ENCODE peak calls at places on chromosomes 5 and 9, in six cellular contexts. One of them, this sample, is unnamed.
A peak's percentile ranks its signal among the peaks of the same experiment; 100 is the strongest.

GRCh38 chr9:21362287-21362686 is 5.6 kb downstream of the IFNA13 start:
- DNase-seq in IMR-90: no peak
- DNase-seq in H1: no peak
- DNase-seq in neuronal stem cell: no peak
- DNase-seq in mesenchymal stem cell: no peak
- DNase-seq in trophoblast cell: no peak
- DNase-seq in this sample: no peak

GRCh38 chr5:3029396-3029795 is 277.9 kb upstream of the IRX2 start:
- DNase-seq in IMR-90: no peak
- DNase-seq in H1: no peak
- DNase-seq in neuronal stem cell: no peak
- DNase-seq in mesenchymal stem cell: no peak
- DNase-seq in trophoblast cell: no peak
- DNase-seq in this sample: no peak

GRCh38 chr5:156223547-156223946 is 103.4 kb upstream of the SGCD start:
- DNase-seq in IMR-90: no peak
- DNase-seq in H1: no peak
- DNase-seq in neuronal stem cell: no peak
- DNase-seq in mesenchymal stem cell: no peak
- DNase-seq in trophoblast cell: no peak
- DNase-seq in this sample: no peak

GRCh38 chr5:142920888-142921612 is 150.9 kb downstream of the ARHGAP26 start:
- DNase-seq in IMR-90: no peak
- DNase-seq in H1: no peak
- DNase-seq in neuronal stem cell: no peak
- DNase-seq in mesenchymal stem cell: no peak
- DNase-seq in trophoblast cell: no peak
- DNase-seq in this sample: no peak

GRCh38 chr5:172370648-172371248 is 83.6 kb downstream of the SH3PXD2B start:
- DNase-seq in IMR-90: peak; percentile 71
- DNase-seq in H1: no peak
- DNase-seq in neuronal stem cell: no peak
- DNase-seq in mesenchymal stem cell: peak; percentile 56
- DNase-seq in trophoblast cell: peak; percentile 94
- DNase-seq in this sample: peak; percentile 67

GRCh38 chr5:10590226-10591047 is 26.6 kb downstream of the ANKRD33B start:
- DNase-seq in IMR-90: peak; percentile 69
- DNase-seq in H1: peak; percentile 53
- DNase-seq in neuronal stem cell: no peak
- DNase-seq in mesenchymal stem cell: peak; percentile 71
- DNase-seq in trophoblast cell: peak; percentile 81
- DNase-seq in this sample: peak; percentile 100

GRCh38 chr5:139138790-139139189 is 59.4 kb downstream of the SIL1 start:
- DNase-seq in IMR-90: peak; percentile 56
- DNase-seq in H1: no peak
- DNase-seq in neuronal stem cell: no peak
- DNase-seq in mesenchymal stem cell: peak; percentile 57
- DNase-seq in trophoblast cell: peak; percentile 28
- DNase-seq in this sample: peak; percentile 56

GRCh38 chr5:52342361-52342760 is 445.4 kb upstream of the ITGA1 start:
- DNase-seq in IMR-90: no peak
- DNase-seq in H1: no peak
- DNase-seq in neuronal stem cell: no peak
- DNase-seq in mesenchymal stem cell: no peak
- DNase-seq in trophoblast cell: no peak
- DNase-seq in this sample: no peak

GRCh38 chr5:1666221-1666620 is 133.4 kb downstream of the MRPL36 start:
- DNase-seq in IMR-90: no peak
- DNase-seq in H1: no peak
- DNase-seq in neuronal stem cell: no peak
- DNase-seq in mesenchymal stem cell: no peak
- DNase-seq in trophoblast cell: no peak
- DNase-seq in this sample: no peak

GRCh38 chr9:117744856-117745389 is 40.7 kb downstream of the TLR4 start:
- DNase-seq in IMR-90: no peak
- DNase-seq in H1: no peak
- DNase-seq in neuronal stem cell: peak; percentile 24
- DNase-seq in mesenchymal stem cell: no peak
- DNase-seq in trophoblast cell: no peak
- DNase-seq in this sample: no peak

GRCh38 chr9:24582363-24583126 is 36.8 kb upstream of the IZUMO3 start:
- DNase-seq in IMR-90: no peak
- DNase-seq in H1: no peak
- DNase-seq in neuronal stem cell: no peak
- DNase-seq in mesenchymal stem cell: no peak
- DNase-seq in trophoblast cell: no peak
- DNase-seq in this sample: no peak

GRCh38 chr9:133522073-133522910 is 2.5 kb downstream of the MYMK start:
- DNase-seq in IMR-90: no peak
- DNase-seq in H1: no peak
- DNase-seq in neuronal stem cell: no peak
- DNase-seq in mesenchymal stem cell: no peak
- DNase-seq in trophoblast cell: no peak
- DNase-seq in this sample: no peak

GRCh38 chr9:134566196-134566822 is 75.3 kb upstream of the COL5A1 start:
- DNase-seq in IMR-90: no peak
- DNase-seq in H1: no peak
- DNase-seq in neuronal stem cell: no peak
- DNase-seq in mesenchymal stem cell: no peak
- DNase-seq in trophoblast cell: no peak
- DNase-seq in this sample: no peak

GRCh38 chr5:71697967-71698366 is 21.1 kb upstream of the CARTPT start:
- DNase-seq in IMR-90: no peak
- DNase-seq in H1: peak; percentile 71
- DNase-seq in neuronal stem cell: peak; percentile 24
- DNase-seq in mesenchymal stem cell: no peak
- DNase-seq in trophoblast cell: peak; percentile 33
- DNase-seq in this sample: peak; percentile 72

GRCh38 chr5:35781181-35781580 is 75.5 kb upstream of the IL7R start:
- DNase-seq in IMR-90: peak; percentile 68
- DNase-seq in H1: no peak
- DNase-seq in neuronal stem cell: no peak
- DNase-seq in mesenchymal stem cell: peak; percentile 48
- DNase-seq in trophoblast cell: no peak
- DNase-seq in this sample: no peak
- H3K4me3 ChIP-seq in IMR-90: no peak overlapping the region
- H3K4me3 ChIP-seq in H1: no peak overlapping the region
- H3K4me3 ChIP-seq in neuronal stem cell: no peak overlapping the region
- H3K4me3 ChIP-seq in mesenchymal stem cell: no peak overlapping the region
- H3K4me3 ChIP-seq in trophoblast cell: no peak overlapping the region
- H3K4me3 ChIP-seq in this sample: no peak overlapping the region

GRCh38 chr5:93873211-93873736 is 131.9 kb upstream of the POU5F2 start:
- DNase-seq in IMR-90: no peak
- DNase-seq in H1: no peak
- DNase-seq in neuronal stem cell: no peak
- DNase-seq in mesenchymal stem cell: no peak
- DNase-seq in trophoblast cell: no peak
- DNase-seq in this sample: no peak

GRCh38 chr5:93874491-93874890 is 133.1 kb upstream of the POU5F2 start:
- DNase-seq in IMR-90: peak; percentile 10
- DNase-seq in H1: no peak
- DNase-seq in neuronal stem cell: no peak
- DNase-seq in mesenchymal stem cell: no peak
- DNase-seq in trophoblast cell: no peak
- DNase-seq in this sample: no peak

GRCh38 chr5:93868851-93869250 is 127.5 kb upstream of the POU5F2 start:
- DNase-seq in IMR-90: peak; percentile 70
- DNase-seq in H1: no peak
- DNase-seq in neuronal stem cell: no peak
- DNase-seq in mesenchymal stem cell: no peak
- DNase-seq in trophoblast cell: no peak
- DNase-seq in this sample: no peak

GRCh38 chr5:93874080-93874479 is 132.7 kb upstream of the POU5F2 start:
- DNase-seq in IMR-90: peak; percentile 37
- DNase-seq in H1: no peak
- DNase-seq in neuronal stem cell: no peak
- DNase-seq in mesenchymal stem cell: no peak
- DNase-seq in trophoblast cell: no peak
- DNase-seq in this sample: peak; percentile 32

DNA sequence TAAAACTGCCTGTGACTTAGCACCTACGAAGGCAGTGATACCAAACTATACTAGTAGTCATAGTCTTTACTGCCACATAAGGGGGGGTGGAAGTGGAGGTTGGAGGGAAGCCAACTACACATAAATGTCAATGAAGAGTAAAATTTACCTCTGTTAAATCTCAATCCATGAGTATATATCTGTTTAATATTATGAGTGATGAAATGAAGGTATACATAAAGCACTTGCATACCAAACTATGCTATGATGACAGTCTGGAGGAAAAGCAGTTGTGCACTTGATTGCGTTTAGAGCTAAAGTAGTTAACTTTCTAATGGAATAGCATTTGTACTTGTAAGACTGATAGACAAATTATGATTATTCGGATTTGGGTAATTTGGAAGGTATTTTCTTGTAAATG is 129.2 kb upstream of the POU5F2 start:
- DNase-seq in IMR-90: no peak
- DNase-seq in H1: no peak
- DNase-seq in neuronal stem cell: no peak
- DNase-seq in mesenchymal stem cell: no peak
- DNase-seq in trophoblast cell: no peak
- DNase-seq in this sample: no peak
- H3K18ac ChIP-seq in IMR-90: no peak overlapping the region
- H3K18ac ChIP-seq in H1: no peak overlapping the region
- H3K18ac ChIP-seq in neuronal stem cell: no peak overlapping the region
- H3K18ac ChIP-seq in mesenchymal stem cell: no peak overlapping the region
- H3K18ac ChIP-seq in trophoblast cell: no peak overlapping the region
- H3K18ac ChIP-seq in this sample: no peak overlapping the region

GRCh38 chr5:108381955-108382783 is at the start of gene FBXL17:
- DNase-seq in IMR-90: peak; percentile 90
- DNase-seq in H1: peak; percentile 86
- DNase-seq in neuronal stem cell: peak; percentile 85
- DNase-seq in mesenchymal stem cell: peak; percentile 97
- DNase-seq in trophoblast cell: peak; percentile 97
- DNase-seq in this sample: peak; percentile 98
- H3K4me3 ChIP-seq in IMR-90: peak within 1 kb of the TSS; percentile 84
- H3K4me3 ChIP-seq in H1: peak within 1 kb of the TSS; percentile 89
- H3K4me3 ChIP-seq in neuronal stem cell: peak within 1 kb of the TSS; percentile 85
- H3K4me3 ChIP-seq in mesenchymal stem cell: peak within 1 kb of the TSS; percentile 83
- H3K4me3 ChIP-seq in trophoblast cell: peak within 1 kb of the TSS; percentile 91
- H3K4me3 ChIP-seq in this sample: peak within 1 kb of the TSS; percentile 84

DNA sequence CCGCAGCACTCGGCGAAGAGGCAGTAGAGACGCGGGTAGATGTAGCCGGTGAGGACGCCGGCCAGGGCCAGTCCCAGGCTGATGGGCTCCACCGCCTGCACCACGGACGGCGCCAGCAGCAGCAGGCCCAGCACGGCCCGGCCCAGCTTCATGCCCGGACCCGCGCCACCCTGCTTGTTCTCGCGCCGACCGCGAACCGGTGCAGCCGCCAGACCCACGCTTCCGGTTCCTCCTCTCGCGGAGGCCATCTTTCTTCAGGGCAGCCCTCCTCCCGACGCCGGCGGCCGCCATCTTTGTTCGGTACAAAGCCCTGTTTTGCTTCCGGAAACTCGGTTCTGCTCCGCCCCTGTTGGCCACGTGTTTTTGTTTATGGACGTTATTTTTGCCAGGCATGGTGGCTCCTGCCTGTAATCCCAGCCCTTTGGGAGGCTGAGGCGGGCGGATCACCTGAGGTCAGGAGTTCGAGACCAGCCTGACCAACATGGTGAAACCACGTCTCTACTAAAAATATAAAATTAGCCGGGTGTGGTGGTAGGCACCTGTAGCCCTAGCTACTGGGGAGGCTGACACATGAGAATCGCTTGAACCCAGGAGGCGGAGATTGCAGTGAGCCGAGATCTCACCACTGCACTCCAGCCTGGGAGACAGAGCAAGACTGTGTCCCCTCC is at the start of gene TOR1A:
- DNase-seq in IMR-90: peak; percentile 92
- DNase-seq in H1: peak; percentile 91
- DNase-seq in neuronal stem cell: peak; percentile 89
- DNase-seq in mesenchymal stem cell: peak; percentile 95
- DNase-seq in trophoblast cell: peak; percentile 97
- DNase-seq in this sample: peak; percentile 98
- H3K18ac ChIP-seq in IMR-90: no peak within 1 kb of the TSS
- H3K18ac ChIP-seq in H1: peak within 1 kb of the TSS; percentile 87
- H3K18ac ChIP-seq in neuronal stem cell: peak within 1 kb of the TSS; percentile 100
- H3K18ac ChIP-seq in mesenchymal stem cell: peak within 1 kb of the TSS; percentile 91
- H3K18ac ChIP-seq in trophoblast cell: peak within 1 kb of the TSS; percentile 98
- H3K18ac ChIP-seq in this sample: peak within 1 kb of the TSS; percentile 99

DNA sequence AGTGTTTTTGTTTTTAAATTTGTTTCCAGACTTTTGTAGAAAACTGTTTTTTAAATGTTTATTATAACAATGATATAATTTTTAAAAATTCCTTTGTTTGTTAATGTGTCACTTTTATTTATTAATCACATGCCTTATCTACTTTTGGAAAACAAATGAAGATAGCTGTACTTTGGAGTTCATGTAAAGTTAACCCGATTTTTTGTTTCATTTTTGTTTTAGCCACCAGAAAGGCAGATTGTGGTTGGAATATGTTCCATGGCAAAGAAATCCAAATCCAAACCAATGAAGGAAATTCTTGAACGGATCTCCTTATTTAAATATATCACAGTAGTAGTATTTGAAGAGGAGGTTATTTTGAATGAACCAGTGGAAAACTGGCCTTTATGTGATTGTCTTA is 13.1 kb downstream of the PPIP5K2 start:
- DNase-seq in IMR-90: no peak
- DNase-seq in H1: no peak
- DNase-seq in neuronal stem cell: no peak
- DNase-seq in mesenchymal stem cell: no peak
- DNase-seq in trophoblast cell: no peak
- DNase-seq in this sample: no peak
- H3K4me3 ChIP-seq in IMR-90: no peak overlapping the region
- H3K4me3 ChIP-seq in H1: no peak overlapping the region
- H3K4me3 ChIP-seq in neuronal stem cell: no peak overlapping the region
- H3K4me3 ChIP-seq in mesenchymal stem cell: no peak overlapping the region
- H3K4me3 ChIP-seq in trophoblast cell: no peak overlapping the region
- H3K4me3 ChIP-seq in this sample: no peak overlapping the region

DNA sequence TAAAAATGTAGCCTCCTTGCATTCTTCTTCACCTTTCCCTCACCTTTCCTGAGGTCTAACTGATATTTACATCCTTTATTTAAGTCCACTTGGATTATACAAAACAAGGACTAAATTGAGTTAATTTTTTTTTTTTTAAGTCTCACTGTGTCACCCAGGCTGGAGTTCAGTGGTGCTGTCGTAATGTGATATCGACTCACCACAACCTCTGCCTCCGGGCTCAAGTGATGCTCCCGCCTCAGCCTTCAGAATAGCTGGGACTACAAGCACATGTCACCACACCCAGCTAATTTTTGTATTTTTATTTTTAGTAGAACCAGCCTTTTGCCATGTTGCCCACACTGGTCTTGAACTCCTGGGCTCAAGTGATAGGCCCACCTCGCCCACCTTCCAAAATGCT is 195.3 kb downstream of the BNC2 start:
- DNase-seq in IMR-90: no peak
- DNase-seq in H1: no peak
- DNase-seq in neuronal stem cell: no peak
- DNase-seq in mesenchymal stem cell: no peak
- DNase-seq in trophoblast cell: no peak
- DNase-seq in this sample: no peak
- H3K18ac ChIP-seq in IMR-90: no peak overlapping the region
- H3K18ac ChIP-seq in H1: no peak overlapping the region
- H3K18ac ChIP-seq in neuronal stem cell: no peak overlapping the region
- H3K18ac ChIP-seq in mesenchymal stem cell: no peak overlapping the region
- H3K18ac ChIP-seq in trophoblast cell: no peak overlapping the region
- H3K18ac ChIP-seq in this sample: no peak overlapping the region

This sample was measured in mesendoderm.